ENCODE peak calls at places on chromosomes 7 and 10, in six cellular contexts. J is neuronal stem cell, G is SJCRH30, L is uterus, P is colonic mucosa, O is transverse colon. Y is an unnamed sample.
A peak's percentile ranks its signal among the peaks of the same experiment; 100 is the strongest.

GRCh38 chr10:47116445-47116844 is 183.6 kb upstream of the GDF10 start:
- DNase-seq in P (no peak), G (no peak), L (no peak), J (no peak), O (no peak), Y (no peak)

GRCh38 chr10:8159628-8160165 is 105.2 kb downstream of the GATA3 start:
- DNase-seq in G (no peak), J (no peak), P (no peak), L (no peak), O (no peak), Y (no peak)

GRCh38 chr10:108166401-108166800 is 1001.9 kb upstream of the SORCS1 start:
- DNase-seq in P (no peak), L (no peak), O (no peak), J (no peak), G (no peak), Y (no peak)

GRCh38 chr7:41448104-41448503 is 254.8 kb downstream of the INHBA start:
- DNase-seq in J (no peak), P (no peak), L (no peak), O (no peak), G (no peak), Y (no peak)

GRCh38 chr10:89346264-89346971 is 18.6 kb downstream of the IFIT3 start:
- DNase-seq in G (no peak), L (no peak), P (no peak), O (no peak), J (no peak), Y (no peak)

GRCh38 chr7:98110249-98111022 is 3.8 kb downstream of the LMTK2 start:
- DNase-seq in J (no peak), L (no peak), G (no peak), P (peak; percentile 67), O (peak; percentile 51), Y (peak; percentile 57)

GRCh38 chr7:132501956-132502355 is 74.3 kb downstream of the PLXNA4 start:
- DNase-seq in G (no peak), L (no peak), P (no peak), O (no peak), J (no peak), Y (no peak)

GRCh38 chr7:5139998-5140397 is 50.0 kb upstream of the WIPI2 start:
- DNase-seq in J (peak; percentile 3), G (peak; percentile 34), O (peak; percentile 33), P (peak; percentile 42), L (peak; percentile 22), Y (peak; percentile 53)

GRCh38 chr10:113317476-113317875 is 235.4 kb upstream of the HABP2 start:
- DNase-seq in L (no peak), G (no peak), O (no peak), J (no peak), P (no peak), Y (no peak)

GRCh38 chr10:15710455-15710854 is 9.3 kb downstream of the ITGA8 start:
- DNase-seq in O (no peak), P (no peak), J (no peak), L (no peak), G (no peak), Y (no peak)

GRCh38 chr10:4034907-4035581 is 250.0 kb upstream of the KLF6 start:
- DNase-seq in O (peak; percentile 22), J (no peak), P (no peak), G (no peak), L (no peak), Y (no peak)

GRCh38 chr10:91024541-91024940 is 103.7 kb upstream of the ANKRD1 start:
- DNase-seq in G (no peak), P (no peak), O (no peak), L (no peak), J (no peak), Y (no peak)

GRCh38 chr7:100016209-100016901 is 959 bp downstream of the ZKSCAN1 start:
- DNase-seq in J (no peak), O (peak; percentile 47), P (peak; percentile 49), L (no peak), G (no peak), Y (peak; percentile 46)

GRCh38 chr10:37976091-37976879 is at the start of gene ZNF25:
- DNase-seq in L (peak; percentile 99), O (peak; percentile 99), J (peak; percentile 99), G (peak; percentile 96), P (peak; percentile 99), Y (peak; percentile 100)

GRCh38 chr10:31374146-31374696 is 55.2 kb downstream of the ZEB1 start:
- DNase-seq in J (no peak), G (no peak), O (no peak), P (no peak), L (no peak), Y (no peak)

GRCh38 chr7:47040795-47041194 is 541.1 kb downstream of the TNS3 start:
- DNase-seq in P (no peak), J (no peak), O (no peak), G (no peak), L (no peak), Y (no peak)

GRCh38 chr7:99621271-99621670 is 4.5 kb downstream of the ZSCAN25 start:
- DNase-seq in G (no peak), P (no peak), J (no peak), O (no peak), L (no peak), Y (no peak)

GRCh38 chr7:99860281-99861127 is 16.3 kb downstream of the OR2AE1 start:
- DNase-seq in J (no peak), L (no peak), G (peak; percentile 32), P (no peak), O (no peak), Y (no peak)

GRCh38 chr7:36372156-36372555 is 17.5 kb upstream of the ANLN start:
- DNase-seq in G (no peak), O (no peak), P (no peak), L (no peak), J (no peak), Y (no peak)

GRCh38 chr7:124566576-124566975 is 199.0 kb downstream of the GPR37 start:
- DNase-seq in P (no peak), G (peak; percentile 44), O (no peak), J (peak; percentile 14), L (no peak), Y (no peak)

GRCh38 chr7:130063036-130063435 is 7.3 kb upstream of the KLHDC10 start:
- DNase-seq in P (peak; percentile 56), O (peak; percentile 54), J (peak; percentile 55), L (no peak), G (peak; percentile 85), Y (peak; percentile 40)

GRCh38 chr10:1187151-1187854 is 131.1 kb downstream of the WDR37 start:
- DNase-seq in J (no peak), G (no peak), L (peak; percentile 5), O (no peak), P (no peak), Y (peak; percentile 85)

GRCh38 chr10:91493313-91493712 is 83.2 kb downstream of the HECTD2 start:
- DNase-seq in P (no peak), J (no peak), G (no peak), O (no peak), L (no peak), Y (no peak)

GRCh38 chr7:128120976-128121490 is 89.8 kb upstream of the LRRC4 start:
- DNase-seq in L (no peak), J (no peak), G (no peak), P (no peak), O (no peak), Y (no peak)

GRCh38 chr7:96120856-96121255 is 201.0 kb downstream of the SLC25A13 start:
- DNase-seq in J (no peak), L (no peak), G (no peak), O (no peak), P (no peak), Y (no peak)

GRCh38 chr7:100170111-100170897 is 1.9 kb upstream of the GAL3ST4 start:
- DNase-seq in J (no peak), O (no peak), G (no peak), P (no peak), L (no peak), Y (no peak)

GRCh38 chr7:2542924-2543871 is 12.1 kb downstream of the BRAT1 start:
- DNase-seq in G (no peak), J (no peak), P (no peak), O (peak; percentile 5), L (no peak), Y (no peak)

DNA sequence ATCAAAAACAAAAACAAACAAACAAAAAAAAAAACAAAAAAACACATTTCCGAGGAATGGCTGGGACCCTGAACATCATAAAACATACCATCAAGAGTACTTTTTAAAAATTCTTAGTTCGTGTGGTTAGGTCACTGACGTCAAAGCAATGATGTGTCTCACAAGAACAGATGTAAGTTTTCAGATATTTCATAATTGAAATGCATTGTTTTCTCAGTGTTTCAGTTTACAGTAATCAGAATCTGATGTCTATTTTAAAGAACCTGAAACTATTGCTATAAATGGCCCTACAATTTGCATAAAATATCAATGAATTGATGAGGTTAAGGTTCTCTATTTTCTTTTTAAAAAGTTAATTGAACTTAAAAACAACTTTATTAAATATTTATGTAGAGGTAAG is 103.7 kb upstream of the HGF start:
- DNase-seq in O (no peak), G (no peak), J (no peak), L (no peak), P (no peak), Y (no peak)
- H3K4me1 ChIP-seq in O (no peaks in the 10 kb centered on the region), G (peaks cover 5% of the 10 kb centered on the region), J (no peaks in the 10 kb centered on the region), L (no peaks in the 10 kb centered on the region), P (no peaks in the 10 kb centered on the region), Y (no peaks in the 10 kb centered on the region)

DNA sequence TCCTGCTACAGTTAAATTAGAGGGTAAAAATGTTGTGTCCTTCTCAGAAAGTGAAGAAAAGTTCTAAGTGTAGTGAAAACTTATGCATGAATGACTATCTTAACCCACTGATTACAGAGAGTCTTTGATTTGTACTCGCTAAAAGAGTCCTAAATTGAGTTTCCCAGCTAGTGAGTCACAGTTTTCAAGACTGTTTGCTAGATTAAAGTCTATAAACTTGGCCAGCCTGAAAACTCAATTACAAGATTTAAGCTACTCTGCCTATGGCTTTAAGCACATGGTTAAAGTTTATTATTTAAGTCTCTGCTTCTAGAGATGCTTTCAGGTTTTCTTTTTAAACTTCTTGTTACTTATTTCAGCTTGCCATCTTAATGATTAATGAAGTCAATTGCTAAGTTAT is 44.4 kb downstream of the MRPS24 start:
- DNase-seq in G (no peak), O (no peak), L (no peak), P (no peak), J (no peak), Y (no peak)
- H3K27me3 ChIP-seq in G (peaks cover 5% of the 10 kb centered on the region), O (peaks cover 6% of the 10 kb centered on the region), L (no peaks in the 10 kb centered on the region), P (no peaks in the 10 kb centered on the region), J (peaks cover 52% of the 10 kb centered on the region), Y (no peaks in the 10 kb centered on the region)

DNA sequence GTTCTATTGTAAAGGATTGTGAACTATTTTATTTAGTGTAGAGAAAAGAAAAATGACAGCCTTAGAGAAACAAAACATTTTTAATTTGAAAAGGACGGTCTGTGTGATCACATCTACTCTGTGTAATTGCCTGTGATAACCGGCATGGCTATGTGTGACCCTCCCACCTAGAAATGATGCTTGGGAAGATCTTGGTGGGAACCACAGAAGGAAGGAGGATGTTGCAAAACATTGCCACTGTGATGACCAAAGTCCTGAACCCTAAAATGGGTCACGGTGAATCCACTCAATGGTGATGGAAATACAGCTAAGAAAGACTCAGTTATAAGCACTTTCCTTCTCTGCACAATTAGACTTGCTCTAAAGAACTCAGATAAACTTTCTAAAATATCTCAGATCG is 221.3 kb upstream of the FRMD4A start:
- DNase-seq in O (no peak), G (no peak), L (no peak), J (no peak), P (no peak), Y (no peak)
- H3K27ac ChIP-seq in O (peak overlapping the region; percentile 74), G (no peak overlapping the region), L (no peak overlapping the region), J (no peak overlapping the region), P (peak overlapping the region; percentile 66), Y (no peak overlapping the region)

DNA sequence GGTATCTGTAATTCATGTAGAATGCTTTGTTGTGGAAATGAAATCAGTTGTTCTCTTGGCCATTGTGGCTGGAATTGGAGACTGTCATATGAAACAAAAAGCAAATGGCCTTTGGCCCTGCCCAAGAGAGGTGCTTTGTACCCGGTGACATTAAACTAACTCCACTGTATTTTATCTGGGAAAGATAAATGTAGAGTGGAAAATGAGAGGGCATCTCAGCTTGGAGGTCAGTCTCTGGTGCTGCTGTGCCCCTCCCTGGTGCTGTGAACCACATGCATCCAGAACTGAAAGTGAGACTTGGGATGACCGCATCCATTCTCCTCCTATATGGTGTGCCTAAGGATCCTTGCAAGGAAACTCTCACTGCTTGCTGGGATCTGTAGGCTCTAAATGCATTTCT is 75.4 kb downstream of the CDK1 start:
- DNase-seq in L (no peak), O (no peak), J (no peak), G (no peak), P (no peak), Y (no peak)
- H3K4me1 ChIP-seq in L (no peaks in the 10 kb centered on the region), O (no peaks in the 10 kb centered on the region), J (no peaks in the 10 kb centered on the region), G (peaks cover 4% of the 10 kb centered on the region), P (no peaks in the 10 kb centered on the region), Y (peaks cover 3% of the 10 kb centered on the region)

Y was measured in testis.